ENCODE peak calls at places on chromosomes 13 and 19, in eight cellular contexts. G, S, W, Z, F, Y, A and V are unnamed samples.

GRCh38 chr13:111203742-111204386 is 88.8 kb downstream of the ARHGEF7 start:
- DNase-seq in G (no peak), S (no peak), W (no peak), Z (no peak), F (no peak), Y (no peak), A (no peak), V (no peak)

GRCh38 chr19:38792250-38793111 is 3.5 kb downstream of the LGALS7B start:
- DNase-seq in G (no peak), S (no peak), W (peak; percentile 56), Z (no peak), F (no peak), Y (no peak), A (peak; percentile 12), V (no peak)

GRCh38 chr19:53977991-53978731 is 13.3 kb upstream of the CACNG6 start:
- DNase-seq in G (no peak), S (peak; percentile 54), W (peak; percentile 52), Z (peak; percentile 32), F (peak; percentile 90), Y (peak; percentile 22), A (no peak), V (no peak)

GRCh38 chr13:24043590-24044350 is 116.8 kb upstream of the SPATA13 start:
- DNase-seq in G (no peak), S (no peak), W (peak; percentile 35), Z (no peak), F (no peak), Y (no peak), A (no peak), V (no peak)

GRCh38 chr19:41872775-41873647 is 4.1 kb upstream of the CD79A start:
- DNase-seq in G (peak; percentile 93), S (peak; percentile 74), W (peak; percentile 62), Z (no peak), F (peak; percentile 68), Y (peak; percentile 77), A (peak; percentile 45), V (no peak)

GRCh38 chr13:29802621-29803020 is 47.8 kb downstream of the UBL3 start:
- DNase-seq in G (no peak), S (no peak), W (peak; percentile 24), Z (no peak), F (no peak), Y (peak; percentile 9), A (no peak), V (no peak)

GRCh38 chr13:92602560-92602959 is 624.0 kb upstream of the GPC6 start:
- DNase-seq in G (no peak), S (no peak), W (no peak), Z (no peak), F (no peak), Y (no peak), A (no peak), V (no peak)

GRCh38 chr19:46813570-46814358 is 25.4 kb upstream of the SLC1A5 start:
- DNase-seq in G (no peak), S (no peak), W (no peak), Z (no peak), F (no peak), Y (no peak), A (no peak), V (no peak)

GRCh38 chr19:8054169-8054568 is 1.6 kb downstream of the CCL25 start:
- DNase-seq in G (no peak), S (no peak), W (no peak), Z (no peak), F (no peak), Y (no peak), A (no peak), V (no peak)

GRCh38 chr19:10800488-10800887 is 35.5 kb downstream of the TMED1 start:
- DNase-seq in G (no peak), S (no peak), W (no peak), Z (no peak), F (no peak), Y (no peak), A (no peak), V (no peak)

GRCh38 chr13:24220086-24220703 is 59.7 kb downstream of the SPATA13 start:
- DNase-seq in G (peak; percentile 64), S (no peak), W (peak; percentile 76), Z (peak; percentile 68), F (no peak), Y (peak; percentile 67), A (no peak), V (no peak)

GRCh38 chr13:87331178-87331577 is 340.0 kb upstream of the SLITRK5 start:
- DNase-seq in G (peak; percentile 37), S (no peak), W (no peak), Z (no peak), F (no peak), Y (peak; percentile 91), A (no peak), V (no peak)

GRCh38 chr13:101382086-101382485 is 34.2 kb downstream of the NALCN start:
- DNase-seq in G (no peak), S (no peak), W (no peak), Z (no peak), F (no peak), Y (no peak), A (no peak), V (no peak)

GRCh38 chr13:46575843-46576242 is 22.9 kb downstream of the LRCH1 start:
- DNase-seq in G (no peak), S (no peak), W (peak; percentile 78), Z (peak; percentile 70), F (no peak), Y (peak; percentile 64), A (no peak), V (no peak)

GRCh38 chr19:50419022-50419579 is 363 bp downstream of the SPIB start:
- DNase-seq in G (no peak), S (no peak), W (no peak), Z (no peak), F (no peak), Y (no peak), A (no peak), V (no peak)

GRCh38 chr19:39951686-39952085 is 17.3 kb upstream of the FCGBP start:
- DNase-seq in G (no peak), S (no peak), W (peak; percentile 67), Z (peak; percentile 6), F (no peak), Y (peak; percentile 48), A (no peak), V (no peak)

GRCh38 chr13:41960700-41961697 is at the start of gene VWA8:
- DNase-seq in G (peak; percentile 85), S (peak; percentile 59), W (peak; percentile 91), Z (peak; percentile 50), F (peak; percentile 61), Y (peak; percentile 84), A (peak; percentile 73), V (peak; percentile 81)

GRCh38 chr19:4086336-4086953 is 19.7 kb upstream of the ZBTB7A start:
- DNase-seq in G (peak; percentile 83), S (no peak), W (no peak), Z (no peak), F (no peak), Y (no peak), A (no peak), V (no peak)

GRCh38 chr19:4624733-4625362 is 14.5 kb upstream of the TNFAIP8L1 start:
- DNase-seq in G (peak; percentile 68), S (no peak), W (no peak), Z (no peak), F (no peak), Y (peak; percentile 37), A (no peak), V (no peak)

GRCh38 chr13:48977973-48978372 is 2.3 kb downstream of the FNDC3A start:
- DNase-seq in G (no peak), S (no peak), W (peak; percentile 49), Z (no peak), F (no peak), Y (peak; percentile 8), A (no peak), V (no peak)

GRCh38 chr19:48152552-48152951 is 17.6 kb downstream of the LIG1 start:
- DNase-seq in G (peak; percentile 49), S (peak; percentile 51), W (peak; percentile 79), Z (peak; percentile 29), F (no peak), Y (peak; percentile 20), A (peak; percentile 49), V (peak; percentile 38)

GRCh38 chr13:30052127-30052526 is 201.7 kb upstream of the UBL3 start:
- DNase-seq in G (no peak), S (no peak), W (no peak), Z (no peak), F (peak; percentile 50), Y (no peak), A (no peak), V (no peak)

GRCh38 chr13:87769445-87769844 is 98.3 kb downstream of the SLITRK5 start:
- DNase-seq in G (no peak), S (no peak), W (no peak), Z (no peak), F (no peak), Y (no peak), A (no peak), V (no peak)

GRCh38 chr19:12555456-12555930 is 4.2 kb upstream of the ZNF564 start:
- DNase-seq in G (no peak), S (no peak), W (no peak), Z (no peak), F (peak; percentile 53), Y (no peak), A (no peak), V (no peak)

GRCh38 chr13:33797622-33798021 is 20.3 kb upstream of the RFC3 start:
- DNase-seq in G (no peak), S (no peak), W (peak; percentile 18), Z (no peak), F (no peak), Y (peak; percentile 16), A (no peak), V (no peak)

GRCh38 chr13:40503026-40503425 is 163.4 kb downstream of the FOXO1 start:
- DNase-seq in G (no peak), S (no peak), W (no peak), Z (no peak), F (no peak), Y (no peak), A (no peak), V (no peak)

GRCh38 chr19:46133101-46133627 is 8.7 kb upstream of the IGFL3 start:
- DNase-seq in G (peak; percentile 66), S (peak; percentile 49), W (peak; percentile 60), Z (peak; percentile 58), F (peak; percentile 53), Y (peak; percentile 92), A (no peak), V (no peak)

GRCh38 chr13:59771272-59771671 is 392.5 kb downstream of the DIAPH3 start:
- DNase-seq in G (no peak), S (no peak), W (peak; percentile 37), Z (no peak), F (no peak), Y (no peak), A (no peak), V (no peak)

GRCh38 chr13:59176775-59177174 is 987.0 kb downstream of the DIAPH3 start:
- DNase-seq in G (no peak), S (no peak), W (no peak), Z (no peak), F (no peak), Y (no peak), A (no peak), V (no peak)

GRCh38 chr13:25738342-25738771 is 313.5 kb downstream of the SHISA2 start:
- DNase-seq in G (no peak), S (no peak), W (no peak), Z (no peak), F (no peak), Y (peak; percentile 21), A (no peak), V (no peak)

GRCh38 chr19:45391346-45391745 is 13.5 kb downstream of the PPP1R13L start:
- DNase-seq in G (no peak), S (no peak), W (no peak), Z (no peak), F (no peak), Y (peak; percentile 22), A (no peak), V (no peak)

GRCh38 chr13:45162821-45163220 is 38.0 kb downstream of the KCTD4 start:
- DNase-seq in G (no peak), S (no peak), W (peak; percentile 78), Z (peak; percentile 77), F (no peak), Y (peak; percentile 87), A (no peak), V (no peak)